ENCODE peak calls at places on chromosomes 6 and 20, in four cellular contexts. W is NCI-H1092 treated with DMSO at 0.1 percent for 48 hours, K is nephron progenitor cell, B is NCI-H774. J is an unnamed sample.

GRCh38 chr6:12608016-12608860 is 108.3 kb upstream of the PHACTR1 start:
- DNase-seq in W (no peak), K (no peak), B (no peak), J (peak)

GRCh38 chr20:36234771-36235320 is 1.4 kb upstream of the AAR2 start:
- DNase-seq in B (no peak), W (no peak), K (no peak), J (no peak)

GRCh38 chr6:124674042-124674441 is 288.2 kb upstream of the RNF217 start:
- DNase-seq in K (no peak), B (no peak), W (no peak), J (no peak)

GRCh38 chr20:3847419-3847940 is 846 bp downstream of the MAVS start:
- DNase-seq in K (no peak), B (no peak), W (no peak), J (no peak)

GRCh38 chr20:10636326-10636818 is 37.4 kb downstream of the JAG1 start:
- DNase-seq in W (no peak), B (no peak), K (no peak), J (peak)

GRCh38 chr6:47780510-47781356 is 1.1 kb upstream of the OPN5 start:
- DNase-seq in W (peak), K (peak), B (peak), J (peak)

GRCh38 chr20:8161262-8162071 is 29.4 kb downstream of the PLCB1 start:
- DNase-seq in B (no peak), K (no peak), W (no peak), J (peak)

GRCh38 chr6:145569140-145569539 is 166.2 kb downstream of the EPM2A start:
- DNase-seq in W (no peak), K (no peak), B (no peak), J (peak)

GRCh38 chr20:6868864-6869263 is 101.4 kb downstream of the BMP2 start:
- DNase-seq in W (no peak), B (no peak), K (peak), J (no peak)

GRCh38 chr20:4406627-4407026 is 315.1 kb upstream of the PRND start:
- DNase-seq in B (no peak), K (no peak), W (no peak), J (peak)

GRCh38 chr6:141464490-141464889 is 668.2 kb upstream of the GJE1 start:
- DNase-seq in K (no peak), B (peak), W (peak), J (peak)

GRCh38 chr6:105692630-105693212 is 289.8 kb upstream of the PREP start:
- DNase-seq in W (no peak), B (peak), K (no peak), J (no peak)

J was measured in GM23248.